ENCODE peak calls at places on chromosomes 4 and X, in seven cellular contexts. T is HT-29, Q is right lobe of liver, I is GM04504, X is lower leg skin, E is bronchial epithelial cell, H is RPMI7951. M is an unnamed sample.

GRCh38 chrX:123425904-123426303 is 241.8 kb downstream of the GRIA3 start:
- DNase-seq in T (no peak), Q (no peak), I (no peak), X (no peak), E (peak), H (peak), M (peak)

GRCh38 chrX:100413231-100413630 is 3.2 kb upstream of the PCDH19 start:
- DNase-seq in T (peak), Q (peak), I (peak), X (no peak), E (peak), H (peak), M (peak)

GRCh38 chrX:107025538-107025937 is 25.5 kb upstream of the MORC4 start:
- DNase-seq in T (peak), Q (no peak), I (no peak), X (no peak), E (peak), H (peak), M (peak)

GRCh38 chrX:154011376-154012335 is 8.0 kb downstream of the IRAK1 start:
- DNase-seq in T (no peak), Q (no peak), I (no peak), X (no peak), E (no peak), H (no peak), M (no peak)

GRCh38 chr4:128076465-128076864 is 15.4 kb downstream of the LARP1B start:
- DNase-seq in T (no peak), Q (no peak), I (no peak), X (no peak), E (no peak), H (no peak), M (no peak)

GRCh38 chr4:89303177-89303576 is 4.4 kb downstream of the GPRIN3 start:
- DNase-seq in T (peak), Q (no peak), I (no peak), X (no peak), E (no peak), H (no peak), M (no peak)

GRCh38 chr4:156830356-156830755 is 141.2 kb downstream of the PDGFC start:
- DNase-seq in T (no peak), Q (no peak), I (peak), X (no peak), E (peak), H (peak), M (peak)

GRCh38 chr4:108533245-108533844 is 87.0 kb upstream of the RPL34 start:
- DNase-seq in T (peak), Q (no peak), I (no peak), X (no peak), E (no peak), H (peak), M (no peak)

GRCh38 chr4:133596459-133596858 is 447.4 kb downstream of the PCDH10 start:
- DNase-seq in T (no peak), Q (no peak), I (no peak), X (no peak), E (no peak), H (no peak), M (no peak)

GRCh38 chrX:123080065-123080464 is 104.0 kb upstream of the GRIA3 start:
- DNase-seq in T (no peak), Q (no peak), I (no peak), X (no peak), E (no peak), H (no peak), M (no peak)

GRCh38 chr4:127479031-127479622 is 153.6 kb upstream of the INTU start:
- DNase-seq in T (peak), Q (no peak), I (peak), X (no peak), E (peak), H (peak), M (peak)

GRCh38 chrX:68693481-68694410 is 46.3 kb downstream of the STARD8 start:
- DNase-seq in T (no peak), Q (peak), I (no peak), X (peak), E (no peak), H (peak), M (no peak)

GRCh38 chr4:87896020-87896621 is 63.4 kb downstream of the MEPE start:
- DNase-seq in T (peak), Q (peak), I (peak), X (no peak), E (peak), H (peak), M (peak)

GRCh38 chr4:123193802-123194201 is 202.8 kb upstream of the SPRY1 start:
- DNase-seq in T (no peak), Q (no peak), I (no peak), X (no peak), E (no peak), H (no peak), M (no peak)

GRCh38 chrX:51158261-51158660 is 174.4 kb upstream of the NUDT10 start:
- DNase-seq in T (no peak), Q (no peak), I (no peak), X (no peak), E (no peak), H (no peak), M (no peak)

GRCh38 chr4:127124919-127125318 is 507.8 kb upstream of the INTU start:
- DNase-seq in T (peak), Q (no peak), I (no peak), X (no peak), E (peak), H (peak), M (no peak)

GRCh38 chr4:114257516-114257915 is 278.1 kb upstream of the ARSJ start:
- DNase-seq in T (no peak), Q (no peak), I (peak), X (no peak), E (no peak), H (no peak), M (peak)

GRCh38 chrX:30939928-30940327 is 50.9 kb upstream of the TAB3 start:
- DNase-seq in T (no peak), Q (no peak), I (no peak), X (no peak), E (peak), H (no peak), M (no peak)

GRCh38 chrX:33171071-33171470 is 40.3 kb downstream of the DMD start:
- DNase-seq in T (no peak), Q (no peak), I (no peak), X (no peak), E (no peak), H (no peak), M (no peak)

GRCh38 chrX:152927858-152928760 is 30.2 kb downstream of the ZNF185 start:
- DNase-seq in T (no peak), Q (no peak), I (no peak), X (no peak), E (no peak), H (no peak), M (no peak)

GRCh38 chr4:98643760-98644159 is 14.7 kb downstream of the TSPAN5 start:
- DNase-seq in T (no peak), Q (no peak), I (no peak), X (no peak), E (no peak), H (no peak), M (no peak)

GRCh38 chr4:8540072-8540471 is 40.1 kb upstream of the GPR78 start:
- DNase-seq in T (no peak), Q (no peak), I (no peak), X (no peak), E (peak), H (no peak), M (no peak)

GRCh38 chr4:64780664-64781063 is 371.4 kb upstream of the TECRL start:
- DNase-seq in T (no peak), Q (no peak), I (no peak), X (no peak), E (no peak), H (no peak), M (no peak)

GRCh38 chr4:1683903-1684755 is at the start of gene FAM53A:
- DNase-seq in T (peak), Q (peak), I (peak), X (peak), E (peak), H (peak), M (peak)

GRCh38 chrX:11397680-11398079 is 104.5 kb downstream of the AMELX start:
- DNase-seq in T (no peak), Q (no peak), I (no peak), X (no peak), E (no peak), H (no peak), M (no peak)

GRCh38 chrX:41082783-41083182 is 2.5 kb upstream of the USP9X start:
- DNase-seq in T (no peak), Q (no peak), I (no peak), X (no peak), E (no peak), H (no peak), M (no peak)

GRCh38 chr4:142404191-142404611 is 441.9 kb downstream of the INPP4B start:
- DNase-seq in T (peak), Q (no peak), I (no peak), X (no peak), E (peak), H (peak), M (peak)

GRCh38 chr4:174490356-174490969 is 31.8 kb downstream of the HPGD start:
- DNase-seq in T (no peak), Q (no peak), I (peak), X (no peak), E (peak), H (peak), M (peak)

GRCh38 chr4:24470681-24471622 is 113.4 kb downstream of the DHX15 start:
- DNase-seq in T (no peak), Q (peak), I (no peak), X (no peak), E (no peak), H (no peak), M (no peak)

GRCh38 chr4:139540637-139541036 is 15.4 kb downstream of the SETD7 start:
- DNase-seq in T (no peak), Q (no peak), I (no peak), X (no peak), E (no peak), H (no peak), M (no peak)

GRCh38 chr4:102345795-102346100 is 466 bp upstream of the SLC39A8 start:
- DNase-seq in T (no peak), Q (no peak), I (no peak), X (no peak), E (no peak), H (no peak), M (no peak)

GRCh38 chr4:159134422-159134821 is 31.5 kb downstream of the RAPGEF2 start:
- DNase-seq in T (no peak), Q (no peak), I (no peak), X (no peak), E (no peak), H (no peak), M (no peak)

GRCh38 chr4:62517721-62518120 is 1317.6 kb downstream of the ADGRL3 start:
- DNase-seq in T (no peak), Q (no peak), I (no peak), X (no peak), E (no peak), H (no peak), M (no peak)

GRCh38 chr4:88481557-88481956 is 24.6 kb downstream of the HERC5 start:
- DNase-seq in T (no peak), Q (no peak), I (no peak), X (no peak), E (no peak), H (peak), M (no peak)

GRCh38 chrX:103932133-103932532 is 30.3 kb upstream of the TMSB15B start:
- DNase-seq in T (no peak), Q (no peak), I (no peak), X (no peak), E (no peak), H (no peak), M (no peak)

GRCh38 chrX:12702509-12703091 is 88.6 kb upstream of the PRPS2 start:
- DNase-seq in T (peak), Q (no peak), I (no peak), X (no peak), E (peak), H (peak), M (no peak)

M was measured in stromal cell of bone marrow.